ENCODE peak calls at places on chromosomes 12 and 14, in four cellular contexts. One of them, this sample, is unnamed. For H3K36me3 and H3K9me3, the result is how much of the 10 kb centered on the place peaks cover.

GRCh38 chr12:52513736-52514135 is 6.5 kb downstream of the KRT5 start:
- DNase-seq in colonic mucosa: no peak
- DNase-seq in left ventricle myocardium inferior: no peak
- DNase-seq in naive thymus-derived CD4-positive, alpha-beta T cell: no peak
- DNase-seq in this sample: no peak

GRCh38 chr14:61505815-61506809 is 184.7 kb downstream of the PRKCH start:
- DNase-seq in colonic mucosa: no peak
- DNase-seq in naive thymus-derived CD4-positive, alpha-beta T cell: no peak
- DNase-seq in left ventricle myocardium inferior: no peak
- DNase-seq in this sample: no peak

GRCh38 chr14:104087981-104088850 is 2.7 kb downstream of the ASPG start:
- DNase-seq in left ventricle myocardium inferior: peak
- DNase-seq in naive thymus-derived CD4-positive, alpha-beta T cell: no peak
- DNase-seq in colonic mucosa: peak
- DNase-seq in this sample: no peak

GRCh38 chr12:92928431-92928961 is 599 bp downstream of the EEA1 start:
- DNase-seq in colonic mucosa: peak
- DNase-seq in left ventricle myocardium inferior: peak
- DNase-seq in naive thymus-derived CD4-positive, alpha-beta T cell: peak
- DNase-seq in this sample: no peak

GRCh38 chr14:62097072-62097471 is 334.9 kb downstream of the SNAPC1 start:
- DNase-seq in left ventricle myocardium inferior: no peak
- DNase-seq in colonic mucosa: no peak
- DNase-seq in naive thymus-derived CD4-positive, alpha-beta T cell: no peak
- DNase-seq in this sample: no peak

GRCh38 chr12:76623929-76624328 is 64.4 kb upstream of the OSBPL8 start:
- DNase-seq in naive thymus-derived CD4-positive, alpha-beta T cell: no peak
- DNase-seq in left ventricle myocardium inferior: no peak
- DNase-seq in colonic mucosa: peak
- DNase-seq in this sample: no peak

GRCh38 chr12:19801941-19802340 is 362.6 kb downstream of the AEBP2 start:
- DNase-seq in left ventricle myocardium inferior: no peak
- DNase-seq in colonic mucosa: no peak
- DNase-seq in naive thymus-derived CD4-positive, alpha-beta T cell: no peak
- DNase-seq in this sample: no peak

GRCh38 chr12:47413806-47414205 is 292.0 kb downstream of the RPAP3 start:
- DNase-seq in naive thymus-derived CD4-positive, alpha-beta T cell: no peak
- DNase-seq in left ventricle myocardium inferior: no peak
- DNase-seq in colonic mucosa: no peak
- DNase-seq in this sample: no peak

GRCh38 chr12:131010376-131011131 is 56.8 kb downstream of the ADGRD1 start:
- DNase-seq in left ventricle myocardium inferior: no peak
- DNase-seq in colonic mucosa: no peak
- DNase-seq in naive thymus-derived CD4-positive, alpha-beta T cell: no peak
- DNase-seq in this sample: no peak

GRCh38 chr14:22905627-22906026 is 13.3 kb downstream of the RBM23 start:
- DNase-seq in left ventricle myocardium inferior: no peak
- DNase-seq in naive thymus-derived CD4-positive, alpha-beta T cell: no peak
- DNase-seq in colonic mucosa: no peak
- DNase-seq in this sample: no peak

GRCh38 chr14:22903742-22904087 is 15.2 kb downstream of the RBM23 start:
- DNase-seq in colonic mucosa: no peak
- DNase-seq in naive thymus-derived CD4-positive, alpha-beta T cell: no peak
- DNase-seq in left ventricle myocardium inferior: no peak
- DNase-seq in this sample: no peak

GRCh38 chr14:22908601-22909000 is 10.3 kb downstream of the RBM23 start:
- DNase-seq in colonic mucosa: no peak
- DNase-seq in left ventricle myocardium inferior: no peak
- DNase-seq in naive thymus-derived CD4-positive, alpha-beta T cell: no peak
- DNase-seq in this sample: no peak

GRCh38 chr14:22907429-22907828 is 11.5 kb downstream of the RBM23 start:
- DNase-seq in left ventricle myocardium inferior: no peak
- DNase-seq in colonic mucosa: no peak
- DNase-seq in naive thymus-derived CD4-positive, alpha-beta T cell: no peak
- DNase-seq in this sample: no peak

DNA sequence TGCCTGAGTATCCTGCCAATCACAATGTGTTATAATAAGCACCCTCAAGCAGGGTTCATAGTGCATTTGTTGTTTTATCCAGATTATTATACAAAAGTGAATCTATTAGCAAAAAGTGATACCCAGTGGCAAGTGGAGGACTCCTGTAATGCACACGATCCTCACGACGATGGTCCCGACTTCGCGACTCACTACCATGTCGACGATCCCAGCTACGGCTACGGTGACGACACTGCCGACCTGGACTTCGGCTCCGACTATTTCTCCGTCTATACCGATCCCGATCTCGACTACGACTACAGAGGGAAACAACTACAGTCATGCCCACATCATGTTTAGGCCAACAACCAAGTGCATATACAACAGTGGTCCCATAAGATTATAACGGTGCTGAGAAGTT is 12.9 kb downstream of the RBM23 start:
- DNase-seq in naive thymus-derived CD4-positive, alpha-beta T cell: no peak
- DNase-seq in left ventricle myocardium inferior: no peak
- DNase-seq in colonic mucosa: no peak
- DNase-seq in this sample: no peak
- H3K36me3 ChIP-seq in naive thymus-derived CD4-positive, alpha-beta T cell: half or more
- H3K36me3 ChIP-seq in left ventricle myocardium inferior: half or more
- H3K36me3 ChIP-seq in colonic mucosa: under half
- H3K36me3 ChIP-seq in this sample: half or more

GRCh38 chr14:26888592-26888991 is 290.8 kb upstream of the NOVA1 start:
- DNase-seq in colonic mucosa: no peak
- DNase-seq in naive thymus-derived CD4-positive, alpha-beta T cell: no peak
- DNase-seq in left ventricle myocardium inferior: no peak
- DNase-seq in this sample: no peak
- H3K9me3 ChIP-seq in colonic mucosa: under half
- H3K9me3 ChIP-seq in naive thymus-derived CD4-positive, alpha-beta T cell: under half
- H3K9me3 ChIP-seq in left ventricle myocardium inferior: under half
- H3K9me3 ChIP-seq in this sample: under half

GRCh38 chr12:132685400-132685799 is 1.7 kb downstream of the POLE start:
- DNase-seq in left ventricle myocardium inferior: no peak
- DNase-seq in naive thymus-derived CD4-positive, alpha-beta T cell: no peak
- DNase-seq in colonic mucosa: no peak
- DNase-seq in this sample: no peak

GRCh38 chr12:132690112-132690511 is 2.7 kb downstream of the PXMP2 start:
- DNase-seq in naive thymus-derived CD4-positive, alpha-beta T cell: no peak
- DNase-seq in left ventricle myocardium inferior: no peak
- DNase-seq in colonic mucosa: no peak
- DNase-seq in this sample: no peak

GRCh38 chr12:132689227-132689626 is 1.8 kb downstream of the PXMP2 start:
- DNase-seq in colonic mucosa: peak
- DNase-seq in naive thymus-derived CD4-positive, alpha-beta T cell: no peak
- DNase-seq in left ventricle myocardium inferior: no peak
- DNase-seq in this sample: no peak

GRCh38 chr12:132686831-132687210 is 321 bp downstream of the POLE start:
- DNase-seq in naive thymus-derived CD4-positive, alpha-beta T cell: no peak
- DNase-seq in colonic mucosa: no peak
- DNase-seq in left ventricle myocardium inferior: no peak
- DNase-seq in this sample: no peak

GRCh38 chr12:132687211-132688164 is at the start of the genes POLE and PXMP2:
- DNase-seq in naive thymus-derived CD4-positive, alpha-beta T cell: peak
- DNase-seq in left ventricle myocardium inferior: peak
- DNase-seq in colonic mucosa: peak
- DNase-seq in this sample: peak
- H3K4me3 ChIP-seq in naive thymus-derived CD4-positive, alpha-beta T cell: peak
- H3K4me3 ChIP-seq in left ventricle myocardium inferior: peak
- H3K4me3 ChIP-seq in colonic mucosa: peak
- H3K4me3 ChIP-seq in this sample: peak

GRCh38 chr12:112309797-112310196 is 72.4 kb downstream of the HECTD4 start:
- DNase-seq in colonic mucosa: no peak
- DNase-seq in left ventricle myocardium inferior: no peak
- DNase-seq in naive thymus-derived CD4-positive, alpha-beta T cell: no peak
- DNase-seq in this sample: no peak

GRCh38 chr12:112305951-112306350 is 76.3 kb downstream of the HECTD4 start:
- DNase-seq in naive thymus-derived CD4-positive, alpha-beta T cell: no peak
- DNase-seq in left ventricle myocardium inferior: no peak
- DNase-seq in colonic mucosa: no peak
- DNase-seq in this sample: no peak

GRCh38 chr12:112307219-112308062 is 74.8 kb downstream of the HECTD4 start:
- DNase-seq in left ventricle myocardium inferior: no peak
- DNase-seq in naive thymus-derived CD4-positive, alpha-beta T cell: no peak
- DNase-seq in colonic mucosa: no peak
- DNase-seq in this sample: no peak

GRCh38 chr12:112308184-112308583 is 74.0 kb downstream of the HECTD4 start:
- DNase-seq in colonic mucosa: no peak
- DNase-seq in left ventricle myocardium inferior: no peak
- DNase-seq in naive thymus-derived CD4-positive, alpha-beta T cell: no peak
- DNase-seq in this sample: no peak

DNA sequence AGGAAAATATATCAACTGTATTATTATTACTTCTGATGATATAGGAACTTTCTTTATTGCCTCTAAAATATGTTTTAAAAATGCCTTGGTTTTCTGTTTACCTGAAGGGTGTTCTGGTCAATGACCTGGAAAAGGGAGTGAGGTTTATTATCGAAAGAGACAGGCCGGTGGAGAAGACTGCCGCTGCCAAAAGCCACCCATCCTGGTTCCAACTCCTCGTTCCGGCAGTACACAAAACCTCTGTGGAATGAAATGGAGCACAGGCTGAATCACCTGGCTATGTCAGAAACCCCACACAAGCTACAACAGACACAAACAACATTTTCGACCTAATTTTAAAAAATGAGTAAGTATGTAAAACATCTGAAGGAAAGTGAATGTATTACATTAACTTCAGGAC is 73.6 kb downstream of the HECTD4 start:
- DNase-seq in left ventricle myocardium inferior: no peak
- DNase-seq in naive thymus-derived CD4-positive, alpha-beta T cell: no peak
- DNase-seq in colonic mucosa: no peak
- DNase-seq in this sample: no peak
- H3K36me3 ChIP-seq in left ventricle myocardium inferior: under half
- H3K36me3 ChIP-seq in naive thymus-derived CD4-positive, alpha-beta T cell: under half
- H3K36me3 ChIP-seq in colonic mucosa: under half
- H3K36me3 ChIP-seq in this sample: under half

This sample was measured in CD4-positive, alpha-beta memory T cell.